ENCODE peak calls at places on chromosomes 6 and 20, in nine cellular contexts. K is lower lobe of right lung, R is AG04450, J is Peyer's patch, C is fibroblast of lung, P is colonic mucosa, A is NB4, B is dorsolateral prefrontal cortex, Y is heart left ventricle. T is an unnamed sample.
A peak's percentile ranks its signal among the peaks of the same experiment; 100 is the strongest.

GRCh38 chr6:125211352-125211751 is 57.8 kb downstream of the TPD52L1 start:
- DNase-seq in A (no peak), K (no peak), P (no peak), C (no peak), Y (no peak), R (no peak), J (no peak), B (no peak), T (no peak)

GRCh38 chr6:150334790-150335783 is 33.7 kb upstream of the IYD start:
- DNase-seq in A (peak; percentile 67), J (peak; percentile 34), B (no peak), R (peak; percentile 62), Y (no peak), P (peak; percentile 64), K (no peak), C (peak; percentile 69), T (peak; percentile 23)

GRCh38 chr20:53943522-53944291 is 126.7 kb downstream of the BCAS1 start:
- DNase-seq in J (no peak), K (no peak), C (no peak), A (peak; percentile 67), Y (no peak), R (no peak), B (no peak), P (no peak), T (peak; percentile 42)

GRCh38 chr6:86256615-86257187 is 614.0 kb upstream of the SYNCRIP start:
- DNase-seq in R (no peak), K (no peak), Y (no peak), A (no peak), C (no peak), J (no peak), P (no peak), B (no peak), T (no peak)

GRCh38 chr6:116461563-116462507 is 660 bp downstream of the CALHM6 start:
- DNase-seq in A (peak; percentile 45), J (peak; percentile 59), B (peak; percentile 56), C (peak; percentile 72), P (peak; percentile 32), R (no peak), K (peak; percentile 81), Y (peak; percentile 56), T (peak; percentile 68)

GRCh38 chr6:22062807-22063408 is 233.9 kb downstream of the PRL start:
- DNase-seq in R (no peak), K (peak; percentile 77), P (no peak), J (no peak), C (no peak), A (peak; percentile 42), Y (no peak), B (peak; percentile 41), T (peak; percentile 30)

GRCh38 chr6:136782021-136782770 is 10.1 kb downstream of the MAP3K5 start:
- DNase-seq in K (no peak), B (no peak), R (peak; percentile 21), C (peak; percentile 75), J (no peak), A (peak; percentile 79), P (no peak), Y (no peak), T (no peak)

GRCh38 chr20:5030348-5031205 is 29.3 kb upstream of the SLC23A2 start:
- DNase-seq in K (no peak), P (no peak), C (no peak), B (no peak), A (no peak), R (no peak), J (no peak), Y (no peak), T (no peak)

GRCh38 chr6:144219056-144219685 is 66.0 kb upstream of the UTRN start:
- DNase-seq in K (no peak), A (peak; percentile 71), C (peak; percentile 46), J (no peak), Y (no peak), B (no peak), R (no peak), P (no peak), T (peak; percentile 58)

GRCh38 chr20:22425344-22426295 is 158.8 kb downstream of the FOXA2 start:
- DNase-seq in R (no peak), B (no peak), P (no peak), C (no peak), J (no peak), K (no peak), Y (no peak), A (no peak), T (no peak)

GRCh38 chr6:43635387-43636311 is at the start of gene MAD2L1BP:
- DNase-seq in K (peak; percentile 90), B (peak; percentile 90), J (peak; percentile 85), P (peak; percentile 95), R (no peak), A (peak; percentile 93), C (peak; percentile 63), Y (peak; percentile 84), T (peak; percentile 87)

GRCh38 chr6:135235716-135236115 is 54.6 kb downstream of the MYB start:
- DNase-seq in R (no peak), A (no peak), B (no peak), P (no peak), J (no peak), Y (no peak), K (no peak), C (no peak), T (no peak)

GRCh38 chr6:135236319-135236718 is 55.2 kb downstream of the MYB start:
- DNase-seq in A (no peak), P (no peak), B (no peak), K (no peak), R (no peak), C (no peak), J (no peak), Y (no peak), T (no peak)

GRCh38 chr6:135233676-135234491 is 52.8 kb downstream of the MYB start:
- DNase-seq in C (no peak), K (no peak), J (no peak), R (no peak), A (peak; percentile 63), B (no peak), P (no peak), Y (no peak), T (no peak)

GRCh38 chr6:135236732-135237131 is 55.6 kb downstream of the MYB start:
- DNase-seq in B (no peak), A (no peak), K (no peak), R (no peak), C (no peak), J (no peak), P (no peak), Y (no peak), T (no peak)

DNA sequence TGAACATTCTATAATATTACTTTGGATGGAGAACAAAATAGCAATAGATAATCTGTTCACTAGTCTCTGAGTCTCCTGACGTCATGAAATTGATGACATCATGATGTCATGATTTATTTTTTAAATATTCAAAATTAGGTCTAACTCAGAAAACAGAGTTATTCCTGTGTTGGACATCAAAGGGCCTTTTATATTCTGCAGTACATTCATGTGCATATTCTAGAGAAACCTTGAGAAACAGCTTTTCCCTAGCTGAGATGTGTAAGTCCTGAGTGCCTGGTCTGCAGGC is 53.3 kb downstream of the MYB start:
- DNase-seq in B (no peak), A (no peak), P (no peak), K (no peak), R (no peak), C (no peak), J (no peak), Y (no peak), T (no peak)
- H3K4me3 ChIP-seq in B (no peak overlapping the region), A (no peak overlapping the region), P (no peak overlapping the region), K (no peak overlapping the region), R (no peak overlapping the region), C (no peak overlapping the region), J (no peak overlapping the region), Y (no peak overlapping the region), T (no peak overlapping the region)

GRCh38 chr20:49270177-49270576 is 7.7 kb downstream of the ZNFX1 start:
- DNase-seq in C (peak; percentile 46), P (no peak), K (no peak), A (no peak), B (no peak), Y (no peak), R (no peak), J (no peak), T (no peak)
- H3K4me3 ChIP-seq in C (no peak overlapping the region), P (no peak overlapping the region), K (peak overlapping the region; percentile 9), A (peak overlapping the region; percentile 16), B (no peak overlapping the region), Y (no peak overlapping the region), R (no peak overlapping the region), J (no peak overlapping the region), T (no peak overlapping the region)

GRCh38 chr20:38804682-38805501 is 605 bp upstream of the PPP1R16B start:
- DNase-seq in J (peak; percentile 90), P (peak; percentile 27), C (no peak), B (no peak), Y (no peak), R (no peak), A (peak; percentile 93), K (peak; percentile 51), T (peak; percentile 91)

GRCh38 chr20:38804243-38804642 is 1.3 kb upstream of the PPP1R16B start:
- DNase-seq in R (no peak), C (no peak), Y (no peak), J (no peak), K (no peak), B (no peak), P (no peak), A (no peak), T (no peak)

GRCh38 chr20:38805502-38805957 is at the start of gene PPP1R16B:
- DNase-seq in Y (peak; percentile 62), P (peak; percentile 38), C (no peak), A (peak; percentile 85), R (no peak), K (peak; percentile 59), J (peak; percentile 88), B (peak; percentile 89), T (peak; percentile 80)

GRCh38 chr20:38806855-38807655 is 1.6 kb downstream of the PPP1R16B start:
- DNase-seq in J (peak; percentile 65), P (no peak), K (no peak), C (no peak), A (peak; percentile 40), R (no peak), B (peak; percentile 66), Y (no peak), T (peak; percentile 80)

DNA sequence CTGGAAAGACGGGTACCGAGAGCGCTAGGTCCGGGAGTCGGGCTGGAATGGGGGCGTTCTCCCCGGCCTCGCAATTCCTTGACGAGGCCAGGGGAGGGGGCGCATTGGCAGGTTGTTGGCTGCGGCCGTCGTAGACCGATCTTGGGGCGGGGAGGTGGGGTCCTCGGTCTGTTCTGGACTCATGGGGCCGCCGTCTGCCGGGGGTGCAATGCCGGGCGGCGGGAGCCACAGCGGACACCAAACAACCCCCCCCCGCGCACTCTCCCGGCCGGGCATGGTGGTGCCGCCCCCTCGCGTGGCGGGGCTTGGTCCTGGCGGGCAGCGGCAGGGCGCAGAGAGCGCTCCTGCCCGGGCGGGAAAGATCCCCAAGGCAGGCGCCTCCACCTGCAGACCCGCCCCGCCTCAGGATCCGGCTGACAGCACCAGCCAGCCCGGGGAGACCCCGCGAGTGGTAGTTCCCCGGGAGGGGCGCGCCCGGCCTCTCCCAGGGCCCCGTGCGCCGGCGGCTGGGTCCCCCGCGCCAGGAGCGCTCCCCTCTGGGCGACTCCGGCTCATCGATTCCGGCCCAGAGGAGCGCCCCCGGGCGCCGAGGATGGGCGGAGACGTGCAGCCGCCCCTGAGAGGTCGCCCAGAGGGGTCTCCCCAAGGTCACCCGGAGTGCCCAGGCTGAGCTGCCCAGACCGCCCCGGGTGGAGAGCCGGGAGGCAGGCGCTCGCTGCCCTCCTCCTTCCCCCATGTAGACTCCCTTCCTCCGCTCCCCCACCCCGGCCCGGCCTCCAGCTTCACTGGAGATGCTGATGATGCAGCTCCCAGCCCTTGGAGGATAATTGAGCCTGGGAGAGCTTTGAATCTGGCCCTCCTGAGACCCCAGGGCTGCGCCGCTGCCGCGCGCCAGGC is 709 bp downstream of the PPP1R16B start:
- DNase-seq in R (no peak), B (peak; percentile 70), A (peak; percentile 48), J (peak; percentile 59), Y (no peak), K (peak; percentile 47), P (no peak), C (no peak), T (peak; percentile 50)
- H3K4me3 ChIP-seq in R (peak overlapping the region; percentile 36), B (peak overlapping the region; percentile 83), A (peak overlapping the region; percentile 55), J (peak overlapping the region; percentile 68), Y (peak overlapping the region; percentile 74), K (peak overlapping the region; percentile 72), P (peak overlapping the region; percentile 50), C (no peak overlapping the region), T (peak overlapping the region; percentile 76)

GRCh38 chr20:37921341-37921929 is 18.5 kb downstream of the VSTM2L start:
- DNase-seq in B (no peak), A (no peak), C (no peak), Y (no peak), R (no peak), K (no peak), P (no peak), J (no peak), T (no peak)
- H3K4me3 ChIP-seq in B (no peak overlapping the region), A (no peak overlapping the region), C (no peak overlapping the region), Y (no peak overlapping the region), R (no peak overlapping the region), K (no peak overlapping the region), P (no peak overlapping the region), J (no peak overlapping the region), T (no peak overlapping the region)